ENCODE peak calls at places on chromosomes 3 and 15, in seven cellular contexts. W is HTR-8/SVneo, G is ELR, F is iPS-NIHi11, S is T follicular helper cell, Q is KBM-7, A is AG10803. O is an unnamed sample.

GRCh38 chr3:135348698-135349097 is 553.6 kb downstream of the EPHB1 start:
- DNase-seq in F (no peak), S (no peak), W (no peak), Q (no peak), A (no peak), G (no peak), O (no peak)

GRCh38 chr3:189123595-189124387 is 48.0 kb upstream of the TPRG1 start:
- DNase-seq in W (no peak), S (no peak), Q (no peak), A (no peak), G (no peak), F (no peak), O (no peak)

GRCh38 chr3:46461971-46462910 is 2.5 kb downstream of the LTF start:
- DNase-seq in F (peak), G (peak), S (no peak), W (peak), Q (no peak), A (peak), O (no peak)

GRCh38 chr15:44193651-44194396 is 1.2 kb downstream of the FRMD5 start:
- DNase-seq in W (peak), S (no peak), F (peak), G (peak), A (peak), Q (no peak), O (no peak)

GRCh38 chr15:70650567-70650966 is 112.8 kb downstream of the UACA start:
- DNase-seq in A (no peak), W (no peak), F (no peak), S (no peak), G (no peak), Q (no peak), O (no peak)

GRCh38 chr15:74497584-74497983 is 36.6 kb upstream of the UBL7 start:
- DNase-seq in A (peak), W (no peak), G (peak), S (no peak), Q (no peak), F (no peak), O (peak)

GRCh38 chr3:94117729-94118128 is 54.9 kb downstream of the NSUN3 start:
- DNase-seq in F (no peak), W (no peak), S (no peak), G (no peak), A (no peak), Q (peak), O (no peak)

GRCh38 chr3:32891365-32891764 is 60.1 kb upstream of the CCR4 start:
- DNase-seq in Q (no peak), A (no peak), F (no peak), G (no peak), W (no peak), S (no peak), O (no peak)

GRCh38 chr15:81363261-81363660 is 10.8 kb downstream of the TMC3 start:
- DNase-seq in S (no peak), W (no peak), G (no peak), F (no peak), A (no peak), Q (no peak), O (no peak)

GRCh38 chr3:21919383-21919782 is 168.4 kb upstream of the ZNF385D start:
- DNase-seq in Q (no peak), W (no peak), F (no peak), S (no peak), A (no peak), G (no peak), O (no peak)

GRCh38 chr3:161498259-161498921 is 1.8 kb downstream of the OTOL1 start:
- DNase-seq in W (no peak), G (no peak), S (no peak), F (no peak), A (no peak), Q (no peak), O (no peak)

GRCh38 chr3:150107429-150108175 is 136.9 kb upstream of the PFN2 start:
- DNase-seq in F (no peak), G (peak), A (peak), W (no peak), Q (no peak), S (no peak), O (no peak)